ENCODE peak calls at places on chromosomes 6 and 20, in eight cellular contexts. One of them, this sample, is unnamed.

GRCh38 chr6:41271901-41272395 is 14.5 kb downstream of the TREM1 start:
- DNase-seq in pancreas: peak; percentile 45
- DNase-seq in lower leg skin: no peak
- DNase-seq in mesothelial cell of epicardium: no peak
- DNase-seq in fibroblast of the aortic adventitia: no peak
- DNase-seq in tibial artery: peak; percentile 76
- DNase-seq in A549: no peak
- DNase-seq in germinal center: no peak
- DNase-seq in this sample: no peak

GRCh38 chr6:52233975-52234823 is 10.1 kb downstream of the IL17F start:
- DNase-seq in pancreas: peak; percentile 47
- DNase-seq in lower leg skin: no peak
- DNase-seq in mesothelial cell of epicardium: no peak
- DNase-seq in fibroblast of the aortic adventitia: peak; percentile 60
- DNase-seq in tibial artery: no peak
- DNase-seq in A549: peak; percentile 33
- DNase-seq in germinal center: no peak
- DNase-seq in this sample: peak; percentile 35

GRCh38 chr20:1855113-1855512 is 40.1 kb upstream of the SIRPA start:
- DNase-seq in pancreas: no peak
- DNase-seq in lower leg skin: no peak
- DNase-seq in mesothelial cell of epicardium: no peak
- DNase-seq in fibroblast of the aortic adventitia: no peak
- DNase-seq in tibial artery: no peak
- DNase-seq in A549: no peak
- DNase-seq in germinal center: no peak
- DNase-seq in this sample: no peak

GRCh38 chr20:30921286-30922071 is 336.0 kb upstream of the DEFB115 start:
- DNase-seq in pancreas: no peak
- DNase-seq in lower leg skin: no peak
- DNase-seq in mesothelial cell of epicardium: no peak
- DNase-seq in fibroblast of the aortic adventitia: no peak
- DNase-seq in tibial artery: peak; percentile 60
- DNase-seq in A549: no peak
- DNase-seq in germinal center: no peak
- DNase-seq in this sample: no peak

GRCh38 chr6:159691963-159692287 is 1.1 kb downstream of the SOD2 start:
- DNase-seq in pancreas: no peak
- DNase-seq in lower leg skin: peak; percentile 85
- DNase-seq in mesothelial cell of epicardium: no peak
- DNase-seq in fibroblast of the aortic adventitia: no peak
- DNase-seq in tibial artery: no peak
- DNase-seq in A549: no peak
- DNase-seq in germinal center: no peak
- DNase-seq in this sample: no peak

GRCh38 chr6:106685833-106686232 is 56.5 kb downstream of the QRSL1 start:
- DNase-seq in pancreas: no peak
- DNase-seq in lower leg skin: no peak
- DNase-seq in mesothelial cell of epicardium: no peak
- DNase-seq in fibroblast of the aortic adventitia: no peak
- DNase-seq in tibial artery: no peak
- DNase-seq in A549: no peak
- DNase-seq in germinal center: no peak
- DNase-seq in this sample: no peak

GRCh38 chr20:22794200-22794599 is 209.8 kb upstream of the FOXA2 start:
- DNase-seq in pancreas: no peak
- DNase-seq in lower leg skin: no peak
- DNase-seq in mesothelial cell of epicardium: no peak
- DNase-seq in fibroblast of the aortic adventitia: peak; percentile 30
- DNase-seq in tibial artery: no peak
- DNase-seq in A549: no peak
- DNase-seq in germinal center: no peak
- DNase-seq in this sample: no peak

GRCh38 chr20:17525650-17526049 is 5.5 kb downstream of the BFSP1 start:
- DNase-seq in pancreas: no peak
- DNase-seq in lower leg skin: peak; percentile 40
- DNase-seq in mesothelial cell of epicardium: no peak
- DNase-seq in fibroblast of the aortic adventitia: no peak
- DNase-seq in tibial artery: no peak
- DNase-seq in A549: peak; percentile 46
- DNase-seq in germinal center: peak; percentile 31
- DNase-seq in this sample: no peak

GRCh38 chr20:12762725-12763124 is 246.0 kb upstream of the SPTLC3 start:
- DNase-seq in pancreas: no peak
- DNase-seq in lower leg skin: no peak
- DNase-seq in mesothelial cell of epicardium: no peak
- DNase-seq in fibroblast of the aortic adventitia: no peak
- DNase-seq in tibial artery: no peak
- DNase-seq in A549: no peak
- DNase-seq in germinal center: no peak
- DNase-seq in this sample: no peak

GRCh38 chr6:91299544-91300491 is 712.9 kb upstream of the MAP3K7 start:
- DNase-seq in pancreas: no peak
- DNase-seq in lower leg skin: no peak
- DNase-seq in mesothelial cell of epicardium: no peak
- DNase-seq in fibroblast of the aortic adventitia: no peak
- DNase-seq in tibial artery: no peak
- DNase-seq in A549: no peak
- DNase-seq in germinal center: no peak
- DNase-seq in this sample: no peak

GRCh38 chr20:57999465-58000111 is 228.9 kb downstream of the ANKRD60 start:
- DNase-seq in pancreas: no peak
- DNase-seq in lower leg skin: no peak
- DNase-seq in mesothelial cell of epicardium: no peak
- DNase-seq in fibroblast of the aortic adventitia: no peak
- DNase-seq in tibial artery: peak; percentile 71
- DNase-seq in A549: no peak
- DNase-seq in germinal center: peak; percentile 17
- DNase-seq in this sample: no peak

GRCh38 chr6:105794263-105794662 is 291.9 kb upstream of the PRDM1 start:
- DNase-seq in pancreas: peak; percentile 70
- DNase-seq in lower leg skin: peak; percentile 91
- DNase-seq in mesothelial cell of epicardium: no peak
- DNase-seq in fibroblast of the aortic adventitia: peak; percentile 40
- DNase-seq in tibial artery: peak; percentile 84
- DNase-seq in A549: peak; percentile 20
- DNase-seq in germinal center: no peak
- DNase-seq in this sample: no peak